ENCODE peak calls at places on chromosomes 12 and 14, in eight cellular contexts. M is stimulated activated naive B cell treated with anti-CD40 and anti-IgM and Interleukin-4, amounts not matched to agents 10 μg/mL and 1 μg/mL and 100 μg/mL, for 72 hours; N is IMR-90; L is thoracic aorta; T is activated CD4-positive, CD25-positive, alpha-beta regulatory T cell treated with anti-CD3 and anti-CD28 coated beads, Interleukin-2, amount 50 U/mL, for 24 hours; H is DND-41; A is stimulated activated naive CD8-positive, alpha-beta T cell treated with anti-CD3 and anti-CD28 coated beads, Interleukin-15, Interleukin-2, amounts not matched to agents 100 U/mL and 50 U/mL, for 24 hours; J is left ventricle myocardium superior. V is an unnamed sample.
A peak's percentile ranks its signal among the peaks of the same experiment; 100 is the strongest.

GRCh38 chr12:38811814-38812356 is 93.5 kb downstream of the CPNE8 start:
- ATAC-seq in H (no peak), N (no peak), M (no peak), A (no peak), J (no peak), T (no peak), L (no peak), V (no peak)

GRCh38 chr12:526089-526488 is 66.3 kb downstream of the B4GALNT3 start:
- ATAC-seq in J (no peak), L (no peak), T (no peak), M (no peak), A (no peak), N (no peak), H (no peak), V (no peak)

GRCh38 chr12:10068634-10069033 is 30.2 kb downstream of the CLEC1A start:
- ATAC-seq in T (no peak), J (peak; percentile 58), A (no peak), N (no peak), L (no peak), H (no peak), M (no peak), V (peak; percentile 11)

GRCh38 chr12:111174283-111175108 is 194.4 kb downstream of the PHETA1 start:
- ATAC-seq in A (peak; percentile 28), L (no peak), J (peak; percentile 54), H (no peak), M (no peak), N (no peak), T (no peak), V (no peak)

GRCh38 chr14:67645414-67645813 is 25.7 kb downstream of the ARG2 start:
- ATAC-seq in T (no peak), H (no peak), L (no peak), M (no peak), A (no peak), N (no peak), J (peak; percentile 89), V (no peak)

GRCh38 chr12:25806271-25806670 is 152.2 kb upstream of the RASSF8 start:
- ATAC-seq in N (no peak), T (no peak), A (peak; percentile 93), L (no peak), J (no peak), M (peak; percentile 42), H (no peak), V (no peak)

GRCh38 chr14:24258548-24259265 is 4.3 kb downstream of the TGM1 start:
- ATAC-seq in L (no peak), M (no peak), J (no peak), H (no peak), N (no peak), A (no peak), T (no peak), V (no peak)

GRCh38 chr14:58298477-58298879 is at the start of gene ARID4A:
- ATAC-seq in H (no peak), N (peak; percentile 0), L (no peak), T (no peak), M (no peak), J (no peak), A (no peak), V (no peak)

GRCh38 chr12:101981868-101982267 is 79.9 kb downstream of the WASHC3 start:
- ATAC-seq in M (no peak), J (no peak), H (no peak), T (no peak), L (no peak), N (no peak), A (no peak), V (no peak)

GRCh38 chr14:46573518-46573917 is 78.1 kb downstream of the RPL10L start:
- ATAC-seq in M (no peak), T (no peak), L (no peak), J (no peak), N (no peak), A (no peak), H (no peak), V (no peak)